ENCODE peak calls at places on chromosomes 13 and 19, in five cellular contexts. A is fibroblast of lung; D is erythroblast; R is HTR-8/SVneo; P is activated CD4-positive, alpha-beta T cell treated with anti-CD3 and anti-CD28 coated beads, Interleukin-2, amount 10 ng/mL, durations not matched to agents 7 days and 5 days. I is an unnamed sample.

GRCh38 chr19:7947939-7948338 is 4.5 kb upstream of the TIMM44 start:
- DNase-seq in A (no peak), D (no peak), P (no peak), R (no peak), I (no peak)

GRCh38 chr13:99031725-99032298 is 53.9 kb upstream of the DOCK9 start:
- DNase-seq in P (no peak), R (no peak), A (no peak), D (no peak), I (no peak)

GRCh38 chr19:47158879-47159509 is 28.4 kb downstream of the SAE1 start:
- DNase-seq in D (no peak), A (no peak), P (peak; percentile 65), R (no peak), I (no peak)

GRCh38 chr19:40718774-40719391 is 2.0 kb downstream of the ITPKC start:
- DNase-seq in D (peak; percentile 57), R (peak; percentile 46), P (no peak), A (peak; percentile 64), I (peak; percentile 16)

GRCh38 chr19:18349524-18350128 is 9.2 kb downstream of the PGPEP1 start:
- DNase-seq in A (peak; percentile 69), D (peak; percentile 88), R (peak; percentile 82), P (peak; percentile 32), I (no peak)

GRCh38 chr13:49240017-49240416 is 7.7 kb upstream of the CDADC1 start:
- DNase-seq in P (peak; percentile 57), R (no peak), D (peak; percentile 44), A (peak; percentile 60), I (no peak)

GRCh38 chr19:12937243-12938053 is 961 bp upstream of the CALR start:
- DNase-seq in P (peak; percentile 20), R (no peak), D (peak; percentile 71), A (no peak), I (peak; percentile 75)

GRCh38 chr13:76816394-76816793 is 69.8 kb downstream of the KCTD12 start:
- DNase-seq in A (no peak), P (no peak), D (no peak), R (no peak), I (no peak)

GRCh38 chr13:51731759-51732158 is 72.2 kb downstream of the DHRS12 start:
- DNase-seq in R (peak; percentile 24), P (no peak), D (no peak), A (peak; percentile 83), I (no peak)

GRCh38 chr13:48978942-48979601 is 3.4 kb downstream of the FNDC3A start:
- DNase-seq in R (no peak), P (no peak), A (no peak), D (peak; percentile 31), I (no peak)

GRCh38 chr13:39036212-39036611 is 1.7 kb downstream of the PROSER1 start:
- DNase-seq in D (peak; percentile 63), A (peak; percentile 19), R (no peak), P (peak; percentile 17), I (no peak)

GRCh38 chr13:21580736-21581135 is 23.2 kb downstream of the MICU2 start:
- DNase-seq in P (no peak), A (no peak), R (no peak), D (no peak), I (no peak)

GRCh38 chr19:18196511-18196845 is 3.5 kb downstream of the MPV17L2 start:
- DNase-seq in R (no peak), D (no peak), A (no peak), P (no peak), I (no peak)

GRCh38 chr13:46654956-46655726 is 102.2 kb downstream of the LRCH1 start:
- DNase-seq in P (no peak), A (peak; percentile 57), D (no peak), R (no peak), I (no peak)

GRCh38 chr13:81929988-81930387 is 1589.1 kb upstream of the SPRY2 start:
- DNase-seq in A (peak; percentile 14), R (peak; percentile 3), P (no peak), D (no peak), I (no peak)

GRCh38 chr13:110371550-110372465 is 64.7 kb downstream of the COL4A2 start:
- DNase-seq in P (no peak), D (no peak), A (no peak), R (no peak), I (no peak)

GRCh38 chr13:59710995-59711701 is 452.6 kb downstream of the DIAPH3 start:
- DNase-seq in A (no peak), R (no peak), P (no peak), D (no peak), I (no peak)

GRCh38 chr19:9935409-9936062 is 779 bp downstream of the OLFM2 start:
- DNase-seq in P (no peak), D (no peak), R (no peak), A (no peak), I (no peak)

GRCh38 chr13:59230484-59231264 is 933.1 kb downstream of the DIAPH3 start:
- DNase-seq in P (no peak), R (no peak), A (no peak), D (no peak), I (no peak)

GRCh38 chr13:111005808-111006494 is 91.1 kb upstream of the ANKRD10 start:
- DNase-seq in R (no peak), D (no peak), P (no peak), A (peak; percentile 83), I (no peak)

GRCh38 chr19:4986056-4986455 is 17.1 kb downstream of the KDM4B start:
- DNase-seq in R (no peak), D (no peak), A (no peak), P (no peak), I (no peak)

GRCh38 chr19:54492568-54492967 is 10.1 kb upstream of the LAIR2 start:
- DNase-seq in D (no peak), A (no peak), R (no peak), P (no peak), I (no peak)

GRCh38 chr19:511101-511841 is 4.0 kb downstream of the TPGS1 start:
- DNase-seq in D (peak; percentile 75), P (peak; percentile 92), R (no peak), A (no peak), I (peak; percentile 97)

GRCh38 chr19:41411682-41412265 is 14.2 kb downstream of the BCKDHA start:
- DNase-seq in P (no peak), A (no peak), R (no peak), D (no peak), I (no peak)